ENCODE peak calls at places on chromosomes 4 and X, in ten cellular contexts. D, E, U, P, W, T, M, X, J and Q are unnamed samples.

GRCh38 chr4:1248262-1249147 is at the start of gene CTBP1:
- DNase-seq in D (peak), E (peak), U (no peak), P (peak), W (peak), T (peak), M (peak), X (peak), J (peak), Q (peak)

GRCh38 chr4:165308606-165309005 is 18.9 kb upstream of the MSMO1 start:
- DNase-seq in D (no peak), E (no peak), U (no peak), P (no peak), W (no peak), T (peak), M (no peak), X (no peak), J (no peak), Q (no peak)

GRCh38 chr4:169437299-169438047 is 166.7 kb upstream of the SH3RF1 start:
- DNase-seq in D (no peak), E (no peak), U (no peak), P (no peak), W (no peak), T (no peak), M (no peak), X (no peak), J (no peak), Q (no peak)

GRCh38 chr4:27357283-27357682 is 496.6 kb downstream of the STIM2 start:
- DNase-seq in D (no peak), E (no peak), U (no peak), P (peak), W (no peak), T (no peak), M (no peak), X (no peak), J (no peak), Q (no peak)

GRCh38 chrX:47191331-47191730 is 2.3 kb upstream of the UBA1 start:
- DNase-seq in D (no peak), E (peak), U (no peak), P (peak), W (peak), T (no peak), M (peak), X (no peak), J (no peak), Q (peak)

GRCh38 chr4:105215609-105216313 is 69.1 kb downstream of the TET2 start:
- DNase-seq in D (peak), E (no peak), U (no peak), P (peak), W (no peak), T (no peak), M (no peak), X (no peak), J (no peak), Q (no peak)

GRCh38 chrX:96182366-96182765 is 502.3 kb upstream of the DIAPH2 start:
- DNase-seq in D (peak), E (peak), U (no peak), P (peak), W (peak), T (peak), M (peak), X (no peak), J (no peak), Q (no peak)

GRCh38 chrX:9538544-9539045 is 73.7 kb downstream of the TBL1X start:
- DNase-seq in D (no peak), E (peak), U (no peak), P (peak), W (peak), T (no peak), M (no peak), X (no peak), J (no peak), Q (no peak)

GRCh38 chrX:109742722-109743121 is 9.7 kb upstream of the ACSL4 start:
- DNase-seq in D (no peak), E (no peak), U (no peak), P (no peak), W (no peak), T (no peak), M (no peak), X (no peak), J (no peak), Q (no peak)

GRCh38 chr4:150217192-150217591 is 138.9 kb downstream of the DCLK2 start:
- DNase-seq in D (peak), E (no peak), U (no peak), P (peak), W (no peak), T (peak), M (no peak), X (no peak), J (no peak), Q (no peak)
- TF ChIP-seq CTCF in D (peak), E (no peak), U (peak), P (peak), W (no peak), T (peak), M (no peak), X (peak), J (no peak), Q (peak)

GRCh38 chr4:139710073-139710472 is 44.5 kb downstream of the MGST2 start:
- DNase-seq in D (peak), E (no peak), U (no peak), P (no peak), W (no peak), T (peak), M (no peak), X (no peak), J (no peak), Q (no peak)

GRCh38 chr4:139700568-139700967 is 34.9 kb downstream of the MGST2 start:
- DNase-seq in D (no peak), E (no peak), U (no peak), P (no peak), W (no peak), T (no peak), M (no peak), X (no peak), J (no peak), Q (no peak)

GRCh38 chr4:139709660-139710059 is 44.0 kb downstream of the MGST2 start:
- DNase-seq in D (no peak), E (no peak), U (no peak), P (no peak), W (no peak), T (no peak), M (no peak), X (no peak), J (no peak), Q (no peak)

GRCh38 chr4:139704915-139705485 is 39.4 kb downstream of the MGST2 start:
- DNase-seq in D (peak), E (no peak), U (no peak), P (peak), W (peak), T (no peak), M (no peak), X (no peak), J (no peak), Q (no peak)
- TF ChIP-seq CTCF in D (no peak), E (no peak), U (no peak), P (no peak), W (peak), T (no peak), M (peak), X (no peak), J (no peak), Q (peak)

DNA sequence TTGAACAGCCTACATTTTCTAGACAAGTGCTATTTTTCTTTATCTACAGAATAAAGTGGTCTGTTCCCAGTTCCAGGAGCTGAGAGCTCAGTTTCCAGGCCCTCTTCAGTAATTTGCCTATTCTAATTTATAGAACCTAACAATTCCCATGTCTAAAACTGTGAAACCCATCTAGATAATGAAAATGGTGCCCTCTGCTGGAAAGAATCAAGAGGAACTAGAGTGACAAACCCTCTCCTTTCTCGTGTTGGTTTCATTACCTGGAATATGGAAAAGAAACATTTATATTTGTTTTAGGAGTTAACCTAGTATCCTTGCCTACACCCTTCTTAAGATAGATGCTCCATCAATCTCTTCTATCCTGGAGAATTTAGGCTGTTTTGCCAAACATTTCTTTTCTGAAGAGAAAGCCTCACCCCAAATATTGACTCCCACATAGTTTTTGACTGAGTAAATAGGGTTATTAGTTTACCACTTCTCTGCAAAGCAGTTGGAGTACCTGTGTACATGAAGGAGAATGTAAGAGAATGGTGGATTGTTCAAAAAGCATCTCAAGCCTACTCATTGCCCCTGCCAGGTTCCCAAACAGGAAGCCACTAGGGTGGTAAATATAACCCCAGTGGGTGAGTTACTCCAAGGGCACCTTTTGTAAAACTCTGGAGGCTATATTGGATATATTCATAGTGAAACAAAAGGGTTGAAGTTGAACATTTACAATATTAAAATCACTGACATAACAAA is 121.6 kb downstream of the RASL11B start:
- DNase-seq in D (peak), E (no peak), U (no peak), P (peak), W (peak), T (peak), M (peak), X (no peak), J (no peak), Q (no peak)
- TF ChIP-seq CTCF in D (peak), E (peak), U (peak), P (peak), W (peak), T (peak), M (peak), X (peak), J (peak), Q (peak)

GRCh38 chrX:118633530-118633929 is 93.9 kb upstream of the IL13RA1 start:
- DNase-seq in D (no peak), E (no peak), U (no peak), P (no peak), W (no peak), T (no peak), M (no peak), X (no peak), J (no peak), Q (no peak)

GRCh38 chrX:118632862-118633261 is 94.5 kb upstream of the IL13RA1 start:
- DNase-seq in D (no peak), E (no peak), U (no peak), P (no peak), W (peak), T (no peak), M (no peak), X (no peak), J (no peak), Q (no peak)

GRCh38 chrX:118634336-118634735 is 93.1 kb upstream of the IL13RA1 start:
- DNase-seq in D (no peak), E (no peak), U (no peak), P (no peak), W (no peak), T (no peak), M (no peak), X (no peak), J (no peak), Q (no peak)

DNA sequence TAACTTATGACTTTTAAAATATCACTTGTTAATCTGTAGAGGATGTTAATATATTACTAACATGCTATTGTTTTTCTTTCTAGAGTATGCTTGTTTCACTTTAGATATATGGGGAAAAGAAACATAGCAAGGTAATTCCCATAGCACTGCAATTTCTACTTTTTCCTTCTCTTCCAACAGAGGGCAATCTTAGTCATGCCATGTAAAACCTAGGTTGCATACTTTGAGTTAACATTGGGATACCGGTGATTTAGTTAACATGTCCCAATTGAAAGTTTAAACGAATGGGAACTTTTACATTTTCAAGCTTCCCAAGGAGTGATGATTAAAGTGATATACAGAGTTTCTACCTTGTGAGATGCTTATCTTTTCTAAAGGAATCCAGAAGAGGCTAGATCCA is 89.4 kb upstream of the IL13RA1 start:
- DNase-seq in D (peak), E (no peak), U (no peak), P (peak), W (no peak), T (no peak), M (no peak), X (no peak), J (no peak), Q (no peak)
- TF ChIP-seq CTCF in D (peak), E (no peak), U (no peak), P (no peak), W (no peak), T (peak), M (no peak), X (peak), J (no peak), Q (peak)